ENCODE peak calls at places on chromosomes 1 and 21, in ten cellular contexts. R is nucleus accumbens, J is amygdala, N is uterus, C is SW480, D is NCI-H526, Z is hippocampal formation, V is mucosa of gallbladder, Y is substantia nigra, T is adrenal gland. G is an unnamed sample.

GRCh38 chr1:232369451-232369850 is 260.5 kb downstream of the SIPA1L2 start:
- DNase-seq in R (no peak), J (no peak), N (no peak), C (no peak), D (no peak), Z (no peak), V (no peak), Y (no peak), T (no peak), G (no peak)

GRCh38 chr1:230807551-230808267 is 60.5 kb downstream of the CAPN9 start:
- DNase-seq in R (no peak), J (peak; percentile 30), N (no peak), C (no peak), D (no peak), Z (peak; percentile 67), V (peak; percentile 7), Y (no peak), T (no peak), G (no peak)

GRCh38 chr1:234973426-234974250 is 155.0 kb downstream of the TOMM20 start:
- DNase-seq in R (no peak), J (no peak), N (peak; percentile 8), C (no peak), D (peak; percentile 6), Z (no peak), V (no peak), Y (no peak), T (no peak), G (no peak)

GRCh38 chr1:205423248-205423647 is 1.4 kb upstream of the LEMD1 start:
- DNase-seq in R (no peak), J (no peak), N (no peak), C (no peak), D (no peak), Z (no peak), V (no peak), Y (no peak), T (no peak), G (no peak)

GRCh38 chr1:166470057-166470456 is 303.3 kb upstream of the FAM78B start:
- DNase-seq in R (no peak), J (no peak), N (no peak), C (no peak), D (no peak), Z (no peak), V (no peak), Y (no peak), T (no peak), G (no peak)

GRCh38 chr1:160284220-160284781 is 632 bp downstream of the PEX19 start:
- DNase-seq in R (no peak), J (no peak), N (no peak), C (peak; percentile 18), D (no peak), Z (no peak), V (no peak), Y (no peak), T (peak; percentile 77), G (no peak)

GRCh38 chr1:235855811-235856429 is 10.8 kb downstream of the LYST start:
- DNase-seq in R (no peak), J (no peak), N (no peak), C (no peak), D (no peak), Z (no peak), V (no peak), Y (no peak), T (no peak), G (no peak)

GRCh38 chr1:152168535-152168868 is 9.5 kb upstream of the RPTN start:
- DNase-seq in R (no peak), J (no peak), N (no peak), C (no peak), D (no peak), Z (no peak), V (no peak), Y (no peak), T (no peak), G (no peak)

GRCh38 chr21:34126691-34127090 is 53.3 kb downstream of the MRPS6 start:
- DNase-seq in R (no peak), J (no peak), N (no peak), C (no peak), D (no peak), Z (no peak), V (no peak), Y (no peak), T (no peak), G (no peak)

GRCh38 chr1:41681331-41682136 is 197.1 kb upstream of the EDN2 start:
- DNase-seq in R (no peak), J (no peak), N (no peak), C (no peak), D (no peak), Z (no peak), V (no peak), Y (no peak), T (no peak), G (no peak)

GRCh38 chr1:201164645-201165044 is 10.4 kb upstream of the TMEM9 start:
- DNase-seq in R (no peak), J (no peak), N (no peak), C (peak; percentile 84), D (no peak), Z (no peak), V (peak; percentile 24), Y (no peak), T (no peak), G (no peak)

GRCh38 chr1:236206548-236206947 is 64.2 kb downstream of the GPR137B start:
- DNase-seq in R (no peak), J (no peak), N (no peak), C (no peak), D (no peak), Z (no peak), V (peak; percentile 11), Y (no peak), T (peak; percentile 47), G (no peak)

GRCh38 chr1:30085814-30086770 is 637.3 kb downstream of the MATN1 start:
- DNase-seq in R (no peak), J (peak; percentile 19), N (peak; percentile 51), C (no peak), D (peak; percentile 10), Z (peak; percentile 15), V (peak; percentile 25), Y (peak; percentile 21), T (peak; percentile 41), G (no peak)

GRCh38 chr1:234214129-234214910 is 158.9 kb upstream of the COA6 start:
- DNase-seq in R (no peak), J (peak; percentile 23), N (no peak), C (peak; percentile 7), D (no peak), Z (peak; percentile 35), V (no peak), Y (peak; percentile 27), T (peak; percentile 20), G (no peak)

GRCh38 chr1:37177230-37177864 is 143.0 kb upstream of the GRIK3 start:
- DNase-seq in R (no peak), J (no peak), N (no peak), C (peak; percentile 37), D (peak; percentile 44), Z (no peak), V (no peak), Y (peak; percentile 13), T (peak; percentile 41), G (no peak)

GRCh38 chr1:203116048-203116810 is 11.3 kb upstream of the ADORA1 start:
- DNase-seq in R (no peak), J (no peak), N (no peak), C (no peak), D (no peak), Z (no peak), V (no peak), Y (no peak), T (no peak), G (no peak)

GRCh38 chr1:187415065-187415464 is 586.3 kb downstream of the PLA2G4A start:
- DNase-seq in R (no peak), J (no peak), N (no peak), C (no peak), D (no peak), Z (no peak), V (no peak), Y (no peak), T (no peak), G (no peak)

GRCh38 chr21:33993286-33994231 is 78.0 kb upstream of the ATP5PO start:
- DNase-seq in R (no peak), J (no peak), N (no peak), C (peak; percentile 32), D (no peak), Z (no peak), V (peak; percentile 13), Y (no peak), T (peak; percentile 17), G (no peak)

GRCh38 chr1:70042090-70042716 is 163.2 kb downstream of the LRRC40 start:
- DNase-seq in R (no peak), J (no peak), N (no peak), C (no peak), D (no peak), Z (no peak), V (no peak), Y (no peak), T (no peak), G (no peak)

GRCh38 chr1:240467895-240468294 is 144.1 kb downstream of the GREM2 start:
- DNase-seq in R (no peak), J (no peak), N (no peak), C (no peak), D (no peak), Z (no peak), V (no peak), Y (no peak), T (no peak), G (no peak)

GRCh38 chr1:14443164-14443787 is 155.2 kb upstream of the KAZN start:
- DNase-seq in R (no peak), J (no peak), N (no peak), C (no peak), D (peak; percentile 14), Z (no peak), V (no peak), Y (no peak), T (peak; percentile 4), G (no peak)

GRCh38 chr1:85502625-85503083 is 37.7 kb upstream of the DDAH1 start:
- DNase-seq in R (no peak), J (no peak), N (peak; percentile 27), C (peak; percentile 19), D (peak; percentile 4), Z (no peak), V (peak; percentile 59), Y (no peak), T (peak; percentile 83), G (no peak)

GRCh38 chr21:33980276-33980916 is 64.8 kb upstream of the ATP5PO start:
- DNase-seq in R (no peak), J (no peak), N (no peak), C (no peak), D (no peak), Z (no peak), V (no peak), Y (no peak), T (no peak), G (no peak)

GRCh38 chr1:234067584-234067983 is 163.1 kb downstream of the SLC35F3 start:
- DNase-seq in R (no peak), J (no peak), N (no peak), C (no peak), D (no peak), Z (no peak), V (no peak), Y (no peak), T (no peak), G (no peak)

GRCh38 chr21:43352568-43353281 is 74.2 kb downstream of the SIK1 start:
- DNase-seq in R (no peak), J (no peak), N (no peak), C (peak; percentile 51), D (no peak), Z (no peak), V (no peak), Y (no peak), T (no peak), G (no peak)

GRCh38 chr1:63414691-63415090 is 47.3 kb downstream of the ALG6 start:
- DNase-seq in R (no peak), J (no peak), N (no peak), C (no peak), D (no peak), Z (no peak), V (no peak), Y (no peak), T (no peak), G (no peak)

GRCh38 chr1:116868386-116868785 is 41.3 kb upstream of the PTGFRN start:
- DNase-seq in R (no peak), J (no peak), N (no peak), C (no peak), D (no peak), Z (no peak), V (no peak), Y (no peak), T (no peak), G (no peak)

GRCh38 chr1:214514032-214514818 is 37.2 kb downstream of the PTPN14 start:
- DNase-seq in R (no peak), J (peak; percentile 9), N (no peak), C (no peak), D (no peak), Z (no peak), V (no peak), Y (no peak), T (peak; percentile 48), G (no peak)